ENCODE peak calls at places on chromosomes 4 and X, in eight cellular contexts. A, O, E, B, L, I, N and D are unnamed samples.
A peak's percentile ranks its signal among the peaks of the same experiment; 100 is the strongest.

GRCh38 chr4:99447079-99447478 is 11.9 kb upstream of the ADH7 start:
- DNase-seq in L (no peak), A (no peak), O (peak; percentile 37), I (peak; percentile 72), E (no peak), N (peak; percentile 4), B (peak; percentile 32), D (peak; percentile 84)

GRCh38 chrX:21798677-21799219 is 40.7 kb upstream of the MBTPS2 start:
- DNase-seq in B (no peak), N (no peak), A (peak; percentile 59), L (no peak), O (no peak), E (peak; percentile 11), I (peak; percentile 94), D (peak; percentile 83)

GRCh38 chr4:36709986-36710385 is 428.6 kb downstream of the DTHD1 start:
- DNase-seq in A (no peak), B (no peak), O (no peak), E (no peak), I (no peak), N (no peak), L (no peak), D (no peak)

GRCh38 chr4:15149842-15150592 is 147.7 kb downstream of the CPEB2 start:
- DNase-seq in E (peak; percentile 55), O (peak; percentile 89), B (peak; percentile 62), L (peak; percentile 88), A (peak; percentile 41), N (no peak), I (peak; percentile 49), D (peak; percentile 91)

GRCh38 chrX:129723511-129723910 is 15.3 kb upstream of the XPNPEP2 start:
- DNase-seq in N (no peak), I (no peak), E (no peak), O (no peak), B (no peak), L (no peak), A (no peak), D (no peak)

GRCh38 chrX:1295550-1295949 is 26.9 kb downstream of the CSF2RA start:
- DNase-seq in B (no peak), L (no peak), N (no peak), E (no peak), A (no peak), O (no peak), I (no peak), D (no peak)

GRCh38 chrX:11105080-11105479 is 6.1 kb upstream of the HCCS start:
- DNase-seq in O (peak; percentile 13), I (peak; percentile 64), N (no peak), L (no peak), A (peak; percentile 56), E (no peak), B (no peak), D (no peak)

GRCh38 chrX:119622356-119623232 is 16.4 kb upstream of the NKRF start:
- DNase-seq in B (peak; percentile 39), A (no peak), L (no peak), O (peak; percentile 52), I (no peak), N (no peak), E (no peak), D (peak; percentile 50)

GRCh38 chr4:98565646-98566403 is 92.6 kb downstream of the TSPAN5 start:
- DNase-seq in L (no peak), I (no peak), E (no peak), N (no peak), O (no peak), A (no peak), B (no peak), D (no peak)